ENCODE peak calls at places on chromosomes 6 and 20, in ten cellular contexts. K, E, O, S, Q, W, M, N, P and Z are unnamed samples.

GRCh38 chr6:25968769-25969168 is 6.2 kb downstream of the TRIM38 start:
- DNase-seq in Q (no peak), O (no peak), K (no peak), N (no peak), W (no peak), S (no peak), M (no peak), P (peak; percentile 27), E (no peak), Z (no peak)

GRCh38 chr20:15146948-15147347 is 809.5 kb upstream of the FLRT3 start:
- DNase-seq in E (no peak), W (no peak), Q (no peak), M (no peak), P (no peak), N (no peak), S (no peak), O (no peak), K (no peak), Z (no peak)

GRCh38 chr6:39696986-39697788 is 28.0 kb downstream of the KIF6 start:
- DNase-seq in K (no peak), N (no peak), S (no peak), Q (no peak), M (no peak), E (no peak), O (no peak), W (no peak), P (no peak), Z (no peak)

GRCh38 chr6:141203902-141204575 is 928.7 kb upstream of the GJE1 start:
- DNase-seq in O (no peak), W (no peak), M (no peak), P (peak; percentile 51), N (no peak), E (no peak), Q (no peak), K (peak; percentile 48), S (no peak), Z (no peak)

GRCh38 chr6:111805511-111806181 is 67.6 kb downstream of the FYN start:
- DNase-seq in S (no peak), K (peak; percentile 62), P (peak; percentile 96), W (no peak), M (no peak), N (peak; percentile 39), O (no peak), E (no peak), Q (no peak), Z (no peak)

GRCh38 chr6:1622851-1623768 is 13.4 kb downstream of the FOXC1 start:
- DNase-seq in P (no peak), O (no peak), Q (no peak), E (no peak), K (no peak), M (peak; percentile 34), N (no peak), S (no peak), W (no peak), Z (no peak)

GRCh38 chr6:16723833-16724232 is 37.4 kb downstream of the ATXN1 start:
- DNase-seq in M (no peak), Q (no peak), P (peak; percentile 99), O (no peak), W (no peak), K (peak; percentile 95), S (peak; percentile 19), E (peak; percentile 61), N (no peak), Z (no peak)

GRCh38 chr20:59242714-59243626 is 57.4 kb upstream of the EDN3 start:
- DNase-seq in S (no peak), O (no peak), E (no peak), K (no peak), P (no peak), W (no peak), M (no peak), N (no peak), Q (no peak), Z (no peak)

GRCh38 chr6:134810402-134810801 is 139.5 kb downstream of the ALDH8A1 start:
- DNase-seq in E (no peak), W (no peak), O (no peak), S (no peak), P (no peak), Q (no peak), N (no peak), M (no peak), K (no peak), Z (no peak)

GRCh38 chr20:39986231-39986904 is 702.7 kb downstream of the MAFB start:
- DNase-seq in M (peak; percentile 90), K (no peak), Q (no peak), E (peak; percentile 3), N (no peak), S (no peak), W (peak; percentile 32), O (peak; percentile 56), P (peak; percentile 26), Z (no peak)

GRCh38 chr6:9103876-9104521 is 668.7 kb upstream of the SLC35B3 start:
- DNase-seq in K (no peak), M (no peak), N (no peak), Q (no peak), E (no peak), S (no peak), P (no peak), W (no peak), O (no peak), Z (no peak)

GRCh38 chr20:44068311-44068710 is 118.7 kb downstream of the JPH2 start:
- DNase-seq in O (no peak), P (no peak), M (no peak), S (no peak), W (peak; percentile 10), Q (no peak), N (peak; percentile 12), K (no peak), E (no peak), Z (no peak)

GRCh38 chr20:63129991-63130653 is 85.8 kb downstream of the YTHDF1 start:
- DNase-seq in W (no peak), P (no peak), N (no peak), O (peak; percentile 36), E (no peak), M (peak; percentile 34), S (no peak), K (no peak), Q (peak; percentile 37), Z (no peak)

GRCh38 chr20:41981746-41982145 is 363.6 kb upstream of the CHD6 start:
- DNase-seq in W (no peak), E (no peak), M (no peak), Q (no peak), K (no peak), N (no peak), O (no peak), P (no peak), S (no peak), Z (no peak)

GRCh38 chr6:130743175-130743574 is 84.0 kb upstream of the SMLR1 start:
- DNase-seq in O (no peak), K (no peak), W (no peak), E (no peak), N (no peak), Q (no peak), P (no peak), S (no peak), M (no peak), Z (no peak)

GRCh38 chr20:61629361-61630239 is 377.5 kb downstream of the CDH4 start:
- DNase-seq in W (no peak), N (no peak), S (no peak), M (no peak), E (no peak), P (no peak), Q (no peak), O (no peak), K (no peak), Z (no peak)

GRCh38 chr6:9527679-9528286 is 887.1 kb downstream of the TFAP2A start:
- DNase-seq in N (no peak), M (no peak), E (no peak), K (no peak), O (no peak), P (no peak), W (no peak), Q (no peak), S (no peak), Z (no peak)

GRCh38 chr6:47188588-47189021 is 121.1 kb downstream of the TNFRSF21 start:
- DNase-seq in Q (no peak), E (peak; percentile 41), M (no peak), W (no peak), O (no peak), K (peak; percentile 67), N (no peak), P (peak; percentile 87), S (peak; percentile 72), Z (no peak)
- TF ChIP-seq CTCF in Q (no peak), E (no peak), M (no peak), W (no peak), O (no peak), K (no peak), N (no peak), P (no peak), S (no peak), Z (no peak)

DNA sequence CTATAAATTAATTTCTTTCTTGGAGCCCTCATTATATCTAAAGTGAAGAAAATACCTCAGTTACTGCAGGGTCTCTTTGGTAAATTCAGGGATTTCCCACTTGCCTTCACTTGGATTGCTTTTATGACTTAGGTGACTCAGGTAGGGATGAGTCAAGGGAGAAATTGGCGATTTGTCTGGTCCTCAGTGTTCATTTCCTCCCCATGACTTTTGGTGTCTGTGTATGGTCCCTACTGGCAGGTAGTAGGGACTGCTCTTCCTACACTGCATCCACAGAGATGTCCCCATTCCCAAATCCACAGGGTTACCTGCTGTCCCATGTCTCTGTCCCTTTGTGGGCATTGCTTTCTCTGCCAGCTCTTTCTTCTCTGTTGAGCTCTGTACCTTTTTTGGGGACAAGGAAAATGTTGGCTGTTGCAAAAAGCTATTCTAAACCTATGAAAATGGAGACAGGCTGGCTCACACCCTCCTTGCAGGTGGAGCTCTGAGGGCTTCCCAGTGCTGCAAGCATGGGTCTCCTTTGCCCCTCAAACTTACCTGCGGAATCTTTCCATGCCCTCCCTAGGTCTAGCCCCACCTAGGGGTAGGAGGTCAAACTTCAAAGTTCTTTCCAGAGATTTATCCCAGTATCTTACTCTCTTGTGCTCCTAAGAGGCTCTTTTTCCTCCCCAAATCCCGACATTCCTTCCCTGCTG is 211.9 kb downstream of the ZNF217 start:
- DNase-seq in M (no peak), E (no peak), Q (no peak), O (no peak), P (no peak), K (no peak), S (no peak), W (no peak), N (no peak), Z (no peak)
- TF ChIP-seq CTCF in M (no peak), E (no peak), Q (peak; percentile 38), O (no peak), P (no peak), K (no peak), S (no peak), W (no peak), N (no peak), Z (no peak)

DNA sequence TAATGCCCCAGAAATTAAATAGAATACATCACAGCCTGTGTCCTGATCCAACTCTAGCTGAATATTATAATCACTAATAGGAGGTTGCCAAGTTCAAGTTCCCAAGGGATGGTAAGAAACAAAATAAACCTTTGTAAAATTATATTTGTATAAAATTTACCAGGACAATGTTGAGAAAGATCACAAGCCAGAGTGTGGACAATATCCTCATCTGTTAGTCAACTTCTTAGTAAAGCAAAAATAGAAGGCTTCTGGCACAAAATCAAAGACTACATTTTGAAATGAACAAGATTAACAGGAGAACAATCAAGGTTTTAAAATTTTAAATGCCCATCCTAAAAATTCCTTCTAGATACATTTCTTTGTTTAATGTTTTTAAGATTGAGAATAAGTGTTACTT is 290.4 kb upstream of the HSF2 start:
- DNase-seq in W (no peak), Q (no peak), P (no peak), N (no peak), M (no peak), O (no peak), E (no peak), S (no peak), K (no peak), Z (no peak)
- TF ChIP-seq CTCF in W (no peak), Q (no peak), P (no peak), N (no peak), M (no peak), O (no peak), E (no peak), S (no peak), K (no peak), Z (no peak)

GRCh38 chr20:10714236-10714975 is 40.6 kb upstream of the JAG1 start:
- DNase-seq in Q (no peak), M (no peak), W (no peak), P (peak; percentile 53), S (no peak), K (no peak), N (no peak), E (no peak), O (no peak), Z (no peak)
- TF ChIP-seq CTCF in Q (no peak), M (no peak), W (no peak), P (no peak), S (no peak), K (no peak), N (no peak), E (no peak), O (no peak), Z (no peak)